ENCODE peak calls at places on chromosomes 7 and 10, in nine cellular contexts. J is glutamatergic neuron, Z is tibial nerve, P is GM13977, Q is upper lobe of right lung, L is kidney epithelial cell, X is A549, W is choroid plexus epithelial cell, N is kidney. V is an unnamed sample.

GRCh38 chr7:74657692-74658170 is at the start of gene GTF2I:
- DNase-seq in J (no peak), Z (no peak), P (no peak), Q (no peak), L (no peak), X (no peak), W (no peak), N (no peak), V (peak; percentile 50)

GRCh38 chr10:98919899-98920298 is 315.8 kb downstream of the HPSE2 start:
- DNase-seq in J (no peak), Z (no peak), P (no peak), Q (no peak), L (no peak), X (no peak), W (no peak), N (no peak), V (no peak)

GRCh38 chr7:152909280-152909679 is 149.7 kb downstream of the ACTR3B start:
- DNase-seq in J (no peak), Z (no peak), P (no peak), Q (no peak), L (no peak), X (no peak), W (no peak), N (peak; percentile 23), V (no peak)

GRCh38 chr7:133753513-133753912 is 373.6 kb upstream of the LRGUK start:
- DNase-seq in J (no peak), Z (no peak), P (no peak), Q (no peak), L (no peak), X (no peak), W (peak; percentile 9), N (no peak), V (no peak)

GRCh38 chr7:39720586-39720985 is 97.2 kb downstream of the RALA start:
- DNase-seq in J (no peak), Z (no peak), P (no peak), Q (no peak), L (peak; percentile 37), X (no peak), W (no peak), N (no peak), V (no peak)

GRCh38 chr7:55018361-55019328 is at the start of gene EGFR:
- DNase-seq in J (peak; percentile 75), Z (peak; percentile 66), P (peak; percentile 67), Q (peak; percentile 93), L (no peak), X (peak; percentile 75), W (peak; percentile 84), N (peak; percentile 96), V (no peak)

GRCh38 chr10:99714446-99714845 is 17.5 kb downstream of the COX15 start:
- DNase-seq in J (no peak), Z (no peak), P (no peak), Q (no peak), L (no peak), X (no peak), W (no peak), N (no peak), V (no peak)

GRCh38 chr10:5460468-5461200 is 38.7 kb downstream of the CALML5 start:
- DNase-seq in J (no peak), Z (no peak), P (no peak), Q (no peak), L (no peak), X (no peak), W (no peak), N (no peak), V (no peak)

GRCh38 chr10:86756511-86757109 is at the start of gene BMPR1A:
- DNase-seq in J (peak; percentile 95), Z (no peak), P (peak; percentile 47), Q (peak; percentile 95), L (no peak), X (peak; percentile 90), W (peak; percentile 92), N (no peak), V (peak; percentile 3)

GRCh38 chr7:132145466-132145865 is 430.8 kb downstream of the PLXNA4 start:
- DNase-seq in J (no peak), Z (no peak), P (no peak), Q (no peak), L (peak; percentile 87), X (peak; percentile 74), W (peak; percentile 43), N (no peak), V (no peak)
- TF ChIP-seq CTCF in J (no peak), Z (no peak), P (no peak), Q (no peak), L (no peak), X (peak; percentile 34), W (no peak), N (no peak), V (no peak)

GRCh38 chr7:519974-520458 is 370 bp upstream of the PDGFA start:
- DNase-seq in J (peak; percentile 65), Z (no peak), P (peak; percentile 74), Q (peak; percentile 84), L (no peak), X (peak; percentile 78), W (peak; percentile 56), N (peak; percentile 87), V (peak; percentile 27)

GRCh38 chr7:522071-522937 is 2.7 kb upstream of the PDGFA start:
- DNase-seq in J (no peak), Z (no peak), P (peak; percentile 78), Q (no peak), L (no peak), X (no peak), W (peak; percentile 54), N (peak; percentile 83), V (peak; percentile 61)

GRCh38 chr7:521221-522070 is 1.8 kb upstream of the PDGFA start:
- DNase-seq in J (peak; percentile 56), Z (no peak), P (peak; percentile 87), Q (peak; percentile 85), L (no peak), X (peak; percentile 55), W (no peak), N (peak; percentile 89), V (peak; percentile 47)

GRCh38 chr7:519429-519973 is at the start of gene PDGFA:
- DNase-seq in J (peak; percentile 59), Z (no peak), P (peak; percentile 72), Q (no peak), L (no peak), X (peak; percentile 73), W (peak; percentile 58), N (peak; percentile 88), V (peak; percentile 27)

DNA sequence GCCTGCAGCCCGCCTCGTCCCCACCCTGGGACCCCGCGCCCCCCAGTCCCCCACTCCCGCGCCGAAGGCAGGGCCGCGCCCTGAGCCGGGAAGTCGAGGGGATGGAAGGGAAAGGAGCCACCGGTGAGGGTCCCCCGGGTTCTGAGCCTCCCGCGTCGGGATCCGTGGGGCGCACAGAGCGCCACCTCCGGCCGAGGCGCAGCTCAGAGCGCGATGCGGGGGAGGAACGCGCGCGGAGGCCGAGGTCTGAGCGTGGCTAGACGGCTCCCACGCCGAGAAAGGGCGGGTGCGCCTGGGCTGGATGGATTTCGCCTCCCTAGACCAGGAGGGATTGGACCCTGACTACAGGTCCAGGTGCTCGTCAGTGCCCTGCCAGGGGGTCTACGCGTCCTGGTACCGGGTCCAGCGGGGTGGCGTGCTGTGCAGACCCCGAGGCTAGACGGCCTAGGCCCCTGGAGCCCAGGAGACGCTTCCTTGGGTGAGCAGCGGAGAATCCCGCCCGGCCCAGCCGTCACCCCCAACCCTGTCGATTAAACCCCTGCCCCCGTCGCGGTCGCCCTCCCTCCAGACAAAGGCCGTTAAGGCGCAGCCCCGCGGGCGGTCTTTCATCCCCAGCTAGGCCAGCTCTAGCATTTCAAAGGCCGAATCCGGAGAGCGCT is 986 bp upstream of the PDGFA start:
- DNase-seq in J (no peak), Z (no peak), P (no peak), Q (no peak), L (no peak), X (no peak), W (no peak), N (no peak), V (peak; percentile 24)
- TF ChIP-seq CTCF in J (no peak), Z (no peak), P (peak; percentile 51), Q (no peak), L (peak; percentile 34), X (peak; percentile 42), W (peak; percentile 9), N (no peak), V (no peak)

DNA sequence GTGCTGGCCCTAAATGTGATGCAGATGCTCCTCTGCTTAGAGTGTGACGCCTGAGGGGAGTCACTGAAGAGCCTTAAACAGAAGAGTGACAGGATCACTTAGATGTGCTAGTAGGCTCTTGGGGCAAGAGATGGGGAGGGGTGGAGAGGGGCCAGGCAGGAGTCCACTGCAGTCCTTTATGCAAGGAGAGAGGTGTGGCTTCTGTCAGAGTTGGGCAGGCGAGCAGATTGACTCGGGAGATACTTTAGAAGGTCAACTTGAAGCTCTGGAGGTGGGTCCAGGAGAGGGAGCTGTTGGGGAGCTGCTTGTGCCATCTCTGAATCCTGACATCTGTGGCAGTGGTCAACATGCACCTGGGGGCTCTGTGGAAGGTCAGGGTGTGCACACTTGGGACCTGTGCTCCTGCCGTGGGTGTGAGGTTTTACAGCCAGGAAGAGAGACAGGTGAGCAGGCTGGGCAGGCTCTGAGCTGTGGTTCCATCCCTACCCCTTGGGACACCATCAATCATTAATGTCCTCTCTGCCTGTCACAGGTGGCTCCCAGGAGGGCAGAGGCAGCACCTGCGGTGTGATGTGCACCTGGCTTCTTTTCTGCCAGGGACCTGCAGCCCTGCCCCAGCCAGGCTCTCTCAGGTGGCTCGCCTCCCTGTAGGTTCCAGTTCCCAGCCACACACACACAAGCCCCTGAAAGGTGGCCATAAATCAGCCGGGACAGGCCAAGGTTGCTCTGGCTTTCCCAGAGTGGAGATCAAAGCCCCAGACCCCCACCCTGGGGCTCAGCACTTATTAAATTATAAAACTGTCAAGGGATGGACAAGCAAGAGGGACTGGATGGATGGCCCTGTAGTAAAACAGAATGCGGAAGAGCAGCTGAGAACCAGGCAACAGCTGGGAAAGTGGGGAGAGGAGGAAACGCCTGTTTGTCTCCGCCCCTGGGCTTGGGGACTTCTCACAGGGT is 14.0 kb downstream of the NEURL1 start:
- DNase-seq in J (no peak), Z (no peak), P (no peak), Q (peak; percentile 42), L (no peak), X (no peak), W (no peak), N (peak; percentile 45), V (no peak)
- TF ChIP-seq CTCF in J (no peak), Z (no peak), P (peak; percentile 27), Q (no peak), L (peak; percentile 12), X (no peak), W (peak; percentile 20), N (no peak), V (no peak)

GRCh38 chr7:82175319-82175718 is 268.3 kb downstream of the CACNA2D1 start:
- DNase-seq in J (no peak), Z (no peak), P (no peak), Q (no peak), L (no peak), X (no peak), W (no peak), N (no peak), V (no peak)

GRCh38 chr7:82173400-82174021 is 270.1 kb downstream of the CACNA2D1 start:
- DNase-seq in J (no peak), Z (no peak), P (no peak), Q (no peak), L (no peak), X (no peak), W (no peak), N (no peak), V (no peak)

GRCh38 chr7:82172896-82173295 is 270.7 kb downstream of the CACNA2D1 start:
- DNase-seq in J (no peak), Z (no peak), P (no peak), Q (no peak), L (no peak), X (peak; percentile 30), W (peak; percentile 43), N (no peak), V (no peak)

GRCh38 chr7:82167568-82168314 is 275.8 kb downstream of the CACNA2D1 start:
- DNase-seq in J (no peak), Z (no peak), P (no peak), Q (no peak), L (no peak), X (peak; percentile 65), W (no peak), N (no peak), V (no peak)

GRCh38 chr7:82172017-82172416 is 271.6 kb downstream of the CACNA2D1 start:
- DNase-seq in J (no peak), Z (no peak), P (no peak), Q (no peak), L (no peak), X (no peak), W (peak; percentile 53), N (no peak), V (no peak)
- TF ChIP-seq CTCF in J (no peak), Z (no peak), P (no peak), Q (no peak), L (no peak), X (peak; percentile 23), W (peak; percentile 29), N (no peak), V (no peak)

V was measured in activated CD8-positive, alpha-beta T cell treated with anti-CD3 and anti-CD28 coated beads for 36 hours.